ENCODE peak calls at places on chromosome 13, in four cellular contexts. One of them, this sample, is unnamed. For H3K9me3, the result is how much of the 10 kb centered on the place peaks cover.

GRCh38 chr13:70874646-70875045 is 766.4 kb upstream of the KLHL1 start:
- DNase-seq in ascending aorta: no peak
- DNase-seq in CD8-positive, alpha-beta memory T cell: no peak
- DNase-seq in ovary: no peak
- DNase-seq in this sample: no peak

GRCh38 chr13:91158015-91158390 is 189.5 kb upstream of the MIR17HG start:
- DNase-seq in ovary: no peak
- DNase-seq in ascending aorta: no peak
- DNase-seq in CD8-positive, alpha-beta memory T cell: no peak
- DNase-seq in this sample: no peak

GRCh38 chr13:21625366-21625765 is 21.4 kb upstream of the MICU2 start:
- DNase-seq in ascending aorta: no peak
- DNase-seq in ovary: no peak
- DNase-seq in CD8-positive, alpha-beta memory T cell: no peak
- DNase-seq in this sample: no peak

GRCh38 chr13:46339035-46339666 is 47.9 kb downstream of the RUBCNL start:
- DNase-seq in CD8-positive, alpha-beta memory T cell: no peak
- DNase-seq in ovary: no peak
- DNase-seq in ascending aorta: no peak
- DNase-seq in this sample: no peak

GRCh38 chr13:33072282-33072681 is 56.1 kb downstream of the KL start:
- DNase-seq in ovary: no peak
- DNase-seq in CD8-positive, alpha-beta memory T cell: no peak
- DNase-seq in ascending aorta: no peak
- DNase-seq in this sample: no peak

GRCh38 chr13:93476175-93476574 is 249.6 kb downstream of the GPC6 start:
- DNase-seq in CD8-positive, alpha-beta memory T cell: no peak
- DNase-seq in ovary: no peak
- DNase-seq in ascending aorta: no peak
- DNase-seq in this sample: no peak

GRCh38 chr13:86765462-86765861 is 905.7 kb upstream of the SLITRK5 start:
- DNase-seq in ascending aorta: no peak
- DNase-seq in ovary: no peak
- DNase-seq in CD8-positive, alpha-beta memory T cell: no peak
- DNase-seq in this sample: no peak

GRCh38 chr13:99442273-99442895 is 58.9 kb upstream of the TM9SF2 start:
- DNase-seq in ovary: no peak
- DNase-seq in ascending aorta: no peak
- DNase-seq in CD8-positive, alpha-beta memory T cell: no peak
- DNase-seq in this sample: peak

GRCh38 chr13:105432408-105432807 is 1103.1 kb downstream of the EFNB2 start:
- DNase-seq in ovary: no peak
- DNase-seq in CD8-positive, alpha-beta memory T cell: no peak
- DNase-seq in ascending aorta: no peak
- DNase-seq in this sample: no peak

GRCh38 chr13:110560606-110561334 is 752 bp downstream of the RAB20 start:
- DNase-seq in CD8-positive, alpha-beta memory T cell: no peak
- DNase-seq in ascending aorta: peak
- DNase-seq in ovary: no peak
- DNase-seq in this sample: no peak

GRCh38 chr13:23636360-23636759 is 66.1 kb downstream of the TNFRSF19 start:
- DNase-seq in ascending aorta: no peak
- DNase-seq in ovary: no peak
- DNase-seq in CD8-positive, alpha-beta memory T cell: no peak
- DNase-seq in this sample: no peak

GRCh38 chr13:96771501-96772367 is 222.5 kb downstream of the OXGR1 start:
- DNase-seq in ovary: no peak
- DNase-seq in ascending aorta: no peak
- DNase-seq in CD8-positive, alpha-beta memory T cell: no peak
- DNase-seq in this sample: no peak

GRCh38 chr13:72565893-72566292 is 161.5 kb downstream of the MZT1 start:
- DNase-seq in ovary: no peak
- DNase-seq in ascending aorta: no peak
- DNase-seq in CD8-positive, alpha-beta memory T cell: no peak
- DNase-seq in this sample: no peak

GRCh38 chr13:112894673-112895481 is 74.1 kb upstream of the MCF2L start:
- DNase-seq in CD8-positive, alpha-beta memory T cell: no peak
- DNase-seq in ovary: no peak
- DNase-seq in ascending aorta: no peak
- DNase-seq in this sample: no peak

GRCh38 chr13:102856603-102857002 is 10.8 kb downstream of the ERCC5 start:
- DNase-seq in ascending aorta: no peak
- DNase-seq in CD8-positive, alpha-beta memory T cell: no peak
- DNase-seq in ovary: no peak
- DNase-seq in this sample: no peak

GRCh38 chr13:24233351-24233901 is 72.9 kb downstream of the SPATA13 start:
- DNase-seq in CD8-positive, alpha-beta memory T cell: no peak
- DNase-seq in ascending aorta: no peak
- DNase-seq in ovary: peak
- DNase-seq in this sample: no peak

GRCh38 chr13:30906411-30906990 is 430 bp downstream of the MEDAG start:
- DNase-seq in ascending aorta: no peak
- DNase-seq in ovary: peak
- DNase-seq in CD8-positive, alpha-beta memory T cell: no peak
- DNase-seq in this sample: no peak

DNA sequence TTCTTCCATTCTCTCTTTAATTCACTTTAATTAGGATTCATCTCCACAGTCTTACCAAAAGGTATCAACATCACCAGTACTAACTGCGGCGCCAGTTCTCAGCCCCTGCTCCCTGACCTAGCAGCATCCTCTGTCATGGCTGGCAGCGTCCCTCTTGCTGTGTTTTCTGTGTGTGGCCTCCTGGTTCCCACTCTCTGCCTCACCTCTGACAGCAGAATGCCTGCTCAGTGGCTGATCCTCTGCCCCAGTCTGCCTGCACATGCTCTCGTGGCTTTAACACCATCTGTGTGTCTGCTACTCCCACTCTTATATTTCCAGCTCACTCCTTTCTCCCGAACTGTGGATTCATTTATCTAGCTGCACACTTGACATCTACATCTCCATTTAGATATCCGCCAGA is 341.5 kb downstream of the MTUS2 start:
- DNase-seq in CD8-positive, alpha-beta memory T cell: no peak
- DNase-seq in ascending aorta: no peak
- DNase-seq in ovary: no peak
- DNase-seq in this sample: no peak
- H3K9me3 ChIP-seq in CD8-positive, alpha-beta memory T cell: under half
- H3K9me3 ChIP-seq in ascending aorta: under half
- H3K9me3 ChIP-seq in ovary: under half
- H3K9me3 ChIP-seq in this sample: under half

GRCh38 chr13:40878321-40878720 is 88.9 kb downstream of the SLC25A15 start:
- DNase-seq in ascending aorta: no peak
- DNase-seq in ovary: no peak
- DNase-seq in CD8-positive, alpha-beta memory T cell: no peak
- DNase-seq in this sample: no peak

GRCh38 chr13:40874138-40874776 is 84.8 kb downstream of the SLC25A15 start:
- DNase-seq in ovary: no peak
- DNase-seq in CD8-positive, alpha-beta memory T cell: no peak
- DNase-seq in ascending aorta: no peak
- DNase-seq in this sample: no peak

GRCh38 chr13:40875048-40875447 is 85.6 kb downstream of the SLC25A15 start:
- DNase-seq in ovary: no peak
- DNase-seq in CD8-positive, alpha-beta memory T cell: no peak
- DNase-seq in ascending aorta: no peak
- DNase-seq in this sample: no peak

GRCh38 chr13:40876020-40876738 is 86.8 kb downstream of the SLC25A15 start:
- DNase-seq in ascending aorta: no peak
- DNase-seq in ovary: no peak
- DNase-seq in CD8-positive, alpha-beta memory T cell: no peak
- DNase-seq in this sample: no peak

DNA sequence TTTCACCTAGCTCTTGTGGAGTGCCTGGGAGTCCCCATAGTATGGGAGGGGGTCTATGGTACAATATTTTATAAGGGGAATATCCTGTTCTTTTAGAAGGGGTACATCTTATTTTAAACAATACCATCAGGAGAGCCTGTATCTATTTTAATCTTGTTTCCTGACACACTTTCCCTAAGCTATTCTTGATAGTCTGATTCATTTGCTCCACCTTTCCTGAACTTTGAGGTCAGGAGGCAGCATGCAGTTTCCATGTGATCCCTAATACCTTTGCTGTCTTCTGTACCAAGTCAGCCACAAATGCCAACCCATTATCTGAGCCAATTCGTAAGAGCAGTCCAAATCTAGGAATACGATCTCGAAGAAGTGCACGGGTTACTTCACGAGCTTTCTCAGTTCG is 86.2 kb downstream of the SLC25A15 start:
- DNase-seq in CD8-positive, alpha-beta memory T cell: no peak
- DNase-seq in ovary: no peak
- DNase-seq in ascending aorta: no peak
- DNase-seq in this sample: no peak
- H3K9me3 ChIP-seq in CD8-positive, alpha-beta memory T cell: under half
- H3K9me3 ChIP-seq in ovary: half or more
- H3K9me3 ChIP-seq in ascending aorta: half or more
- H3K9me3 ChIP-seq in this sample: under half

GRCh38 chr13:19083340-19083739 is 98.3 kb downstream of the TUBA3C start:
- DNase-seq in CD8-positive, alpha-beta memory T cell: no peak
- DNase-seq in ovary: no peak
- DNase-seq in ascending aorta: no peak
- DNase-seq in this sample: no peak
- H3K9me3 ChIP-seq in CD8-positive, alpha-beta memory T cell: under half
- H3K9me3 ChIP-seq in ovary: under half
- H3K9me3 ChIP-seq in ascending aorta: under half
- H3K9me3 ChIP-seq in this sample: under half

GRCh38 chr13:19056984-19057490 is 124.6 kb downstream of the TUBA3C start:
- DNase-seq in ascending aorta: no peak
- DNase-seq in CD8-positive, alpha-beta memory T cell: no peak
- DNase-seq in ovary: no peak
- DNase-seq in this sample: no peak
- H3K9me3 ChIP-seq in ascending aorta: under half
- H3K9me3 ChIP-seq in CD8-positive, alpha-beta memory T cell: under half
- H3K9me3 ChIP-seq in ovary: under half
- H3K9me3 ChIP-seq in this sample: under half

GRCh38 chr13:19088416-19088815 is 93.2 kb downstream of the TUBA3C start:
- DNase-seq in ascending aorta: no peak
- DNase-seq in CD8-positive, alpha-beta memory T cell: no peak
- DNase-seq in ovary: no peak
- DNase-seq in this sample: no peak

GRCh38 chr13:19090495-19090894 is 91.1 kb downstream of the TUBA3C start:
- DNase-seq in ovary: no peak
- DNase-seq in CD8-positive, alpha-beta memory T cell: no peak
- DNase-seq in ascending aorta: no peak
- DNase-seq in this sample: no peak

GRCh38 chr13:19085258-19085657 is 96.4 kb downstream of the TUBA3C start:
- DNase-seq in CD8-positive, alpha-beta memory T cell: no peak
- DNase-seq in ascending aorta: no peak
- DNase-seq in ovary: no peak
- DNase-seq in this sample: no peak

GRCh38 chr13:19085876-19086275 is 95.7 kb downstream of the TUBA3C start:
- DNase-seq in CD8-positive, alpha-beta memory T cell: no peak
- DNase-seq in ovary: no peak
- DNase-seq in ascending aorta: no peak
- DNase-seq in this sample: no peak

DNA sequence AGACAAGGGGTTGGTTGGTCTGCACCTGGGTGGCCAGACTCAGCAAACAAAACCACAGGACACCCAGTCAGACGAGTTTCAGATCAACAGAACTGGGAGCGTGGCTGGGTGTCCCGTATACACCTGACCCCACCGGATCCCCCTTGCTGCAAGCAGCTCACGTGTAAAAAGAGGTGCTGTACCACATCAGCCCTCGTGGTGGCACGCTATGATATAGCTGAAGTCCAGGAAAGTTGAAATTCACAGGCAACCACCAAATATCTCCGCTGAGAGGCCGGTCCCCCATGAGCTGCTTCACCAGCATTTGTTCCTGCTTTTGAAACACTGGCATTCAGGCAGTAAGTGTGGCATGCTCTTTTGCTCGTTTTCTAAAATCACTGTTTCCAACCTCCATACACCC is 92.3 kb downstream of the TUBA3C start:
- DNase-seq in CD8-positive, alpha-beta memory T cell: no peak
- DNase-seq in ascending aorta: no peak
- DNase-seq in ovary: no peak
- DNase-seq in this sample: no peak
- H3K9me3 ChIP-seq in CD8-positive, alpha-beta memory T cell: under half
- H3K9me3 ChIP-seq in ascending aorta: under half
- H3K9me3 ChIP-seq in ovary: under half
- H3K9me3 ChIP-seq in this sample: under half

This sample was measured in T-helper 17 cell.